ENCODE peak calls at places on chromosome 17, in ten cellular contexts. H is adrenal gland, S is fibroblast of lung, V is AG04450, Y is upper lobe of right lung, P is AG10803, A is dorsolateral prefrontal cortex, B is mammary epithelial cell, I is fibroblast of mammary gland, C is transverse colon. O is an unnamed sample.

GRCh38 chr17:49764559-49765180 is 739 bp upstream of the FAM117A start:
- DNase-seq in H (no peak), S (no peak), V (no peak), Y (no peak), P (no peak), A (no peak), B (no peak), I (no peak), C (no peak), O (no peak)

GRCh38 chr17:78242024-78242742 is 10.8 kb downstream of the TMEM235 start:
- DNase-seq in H (no peak), S (peak), V (no peak), Y (no peak), P (no peak), A (no peak), B (no peak), I (no peak), C (no peak), O (no peak)

GRCh38 chr17:77354721-77355455 is 214.1 kb downstream of the SEC14L1 start:
- DNase-seq in H (peak), S (peak), V (peak), Y (no peak), P (peak), A (peak), B (peak), I (peak), C (peak), O (peak)

GRCh38 chr17:12178644-12179330 is 158.1 kb downstream of the MAP2K4 start:
- DNase-seq in H (no peak), S (no peak), V (no peak), Y (no peak), P (no peak), A (no peak), B (no peak), I (no peak), C (no peak), O (no peak)

GRCh38 chr17:71055128-71055527 is 885.8 kb downstream of the KCNJ2 start:
- DNase-seq in H (no peak), S (peak), V (peak), Y (no peak), P (no peak), A (no peak), B (peak), I (peak), C (no peak), O (no peak)

GRCh38 chr17:12851901-12852435 is 62.7 kb downstream of the ARHGAP44 start:
- DNase-seq in H (no peak), S (no peak), V (no peak), Y (no peak), P (no peak), A (no peak), B (no peak), I (no peak), C (no peak), O (no peak)

GRCh38 chr17:1005361-1005946 is 8.5 kb downstream of the TIMM22 start:
- DNase-seq in H (peak), S (peak), V (no peak), Y (no peak), P (peak), A (peak), B (no peak), I (peak), C (peak), O (peak)

GRCh38 chr17:47099451-47099986 is 89.6 kb downstream of the CDC27 start:
- DNase-seq in H (no peak), S (no peak), V (no peak), Y (no peak), P (no peak), A (no peak), B (no peak), I (no peak), C (peak), O (no peak)

GRCh38 chr17:35423761-35424160 is 8.5 kb downstream of the SLFN12 start:
- DNase-seq in H (no peak), S (peak), V (no peak), Y (no peak), P (no peak), A (no peak), B (no peak), I (peak), C (no peak), O (no peak)

GRCh38 chr17:44006581-44007345 is 2.3 kb downstream of the NAGS start:
- DNase-seq in H (peak), S (peak), V (peak), Y (peak), P (peak), A (no peak), B (peak), I (peak), C (peak), O (peak)

GRCh38 chr17:75632428-75632827 is 806 bp upstream of the SMIM5 start:
- DNase-seq in H (no peak), S (no peak), V (no peak), Y (no peak), P (no peak), A (no peak), B (no peak), I (no peak), C (no peak), O (no peak)

GRCh38 chr17:80499536-80499935 is 23.1 kb upstream of the NPTX1 start:
- DNase-seq in H (no peak), S (no peak), V (no peak), Y (no peak), P (no peak), A (no peak), B (no peak), I (no peak), C (no peak), O (no peak)

GRCh38 chr17:1532836-1533602 is 16.6 kb upstream of the INPP5K start:
- DNase-seq in H (no peak), S (no peak), V (no peak), Y (no peak), P (no peak), A (no peak), B (no peak), I (no peak), C (no peak), O (no peak)

GRCh38 chr17:42248351-42249179 is 27.6 kb downstream of the STAT5B start:
- DNase-seq in H (peak), S (peak), V (peak), Y (no peak), P (peak), A (peak), B (no peak), I (peak), C (peak), O (peak)

GRCh38 chr17:5686246-5686645 is 101.9 kb upstream of the NLRP1 start:
- DNase-seq in H (no peak), S (no peak), V (no peak), Y (no peak), P (no peak), A (no peak), B (no peak), I (no peak), C (no peak), O (no peak)

GRCh38 chr17:76386966-76387765 is 2.8 kb downstream of the SPHK1 start:
- DNase-seq in H (no peak), S (no peak), V (no peak), Y (no peak), P (no peak), A (no peak), B (no peak), I (no peak), C (no peak), O (no peak)

GRCh38 chr17:41813039-41813680 is 356 bp downstream of the FKBP10 start:
- DNase-seq in H (no peak), S (no peak), V (no peak), Y (no peak), P (no peak), A (no peak), B (no peak), I (no peak), C (no peak), O (no peak)

GRCh38 chr17:56833023-56833811 is 503 bp downstream of the C17orf67 start:
- DNase-seq in H (peak), S (peak), V (peak), Y (peak), P (peak), A (peak), B (peak), I (peak), C (peak), O (peak)

GRCh38 chr17:48970224-48970623 is 1.8 kb upstream of the GIP start:
- DNase-seq in H (no peak), S (peak), V (no peak), Y (peak), P (peak), A (no peak), B (no peak), I (no peak), C (no peak), O (no peak)

GRCh38 chr17:43530303-43531081 is 15.6 kb downstream of the ETV4 start:
- DNase-seq in H (peak), S (peak), V (peak), Y (peak), P (peak), A (no peak), B (peak), I (peak), C (no peak), O (peak)

GRCh38 chr17:33284022-33284421 is 9.1 kb downstream of the ASIC2 start:
- DNase-seq in H (peak), S (peak), V (peak), Y (no peak), P (peak), A (no peak), B (peak), I (peak), C (peak), O (peak)

GRCh38 chr17:7132511-7133094 is 18.0 kb upstream of the ASGR2 start:
- DNase-seq in H (no peak), S (no peak), V (no peak), Y (peak), P (no peak), A (no peak), B (no peak), I (no peak), C (peak), O (no peak)

GRCh38 chr17:81978901-81979298 is 1.5 kb downstream of the ASPSCR1 start:
- DNase-seq in H (no peak), S (no peak), V (no peak), Y (no peak), P (no peak), A (no peak), B (no peak), I (no peak), C (no peak), O (no peak)

GRCh38 chr17:45246861-45247428 is 14.9 kb downstream of the SPATA32 start:
- DNase-seq in H (peak), S (peak), V (no peak), Y (peak), P (no peak), A (peak), B (no peak), I (no peak), C (no peak), O (no peak)

GRCh38 chr17:80559688-80560290 is 15.2 kb downstream of the RPTOR start:
- DNase-seq in H (no peak), S (peak), V (peak), Y (no peak), P (peak), A (no peak), B (no peak), I (peak), C (no peak), O (no peak)

GRCh38 chr17:77287432-77288068 is 146.8 kb downstream of the SEC14L1 start:
- DNase-seq in H (peak), S (peak), V (peak), Y (no peak), P (peak), A (peak), B (peak), I (peak), C (peak), O (no peak)

GRCh38 chr17:7862692-7863437 is 5.1 kb downstream of the CYB5D1 start:
- DNase-seq in H (peak), S (peak), V (no peak), Y (no peak), P (peak), A (peak), B (no peak), I (peak), C (peak), O (peak)

GRCh38 chr17:78179372-78179771 is 7.5 kb downstream of the TK1 start:
- DNase-seq in H (peak), S (peak), V (peak), Y (peak), P (peak), A (no peak), B (no peak), I (peak), C (no peak), O (peak)

GRCh38 chr17:78675316-78675616 is 98.1 kb upstream of the DNAH17 start:
- DNase-seq in H (no peak), S (no peak), V (no peak), Y (peak), P (no peak), A (no peak), B (no peak), I (no peak), C (no peak), O (no peak)

GRCh38 chr17:48541036-48541573 is 3.8 kb downstream of the HOXB2 start:
- DNase-seq in H (no peak), S (no peak), V (no peak), Y (no peak), P (no peak), A (no peak), B (peak), I (no peak), C (no peak), O (no peak)

GRCh38 chr17:83180264-83180995 is 101.0 kb downstream of the METRNL start:
- DNase-seq in H (no peak), S (no peak), V (no peak), Y (no peak), P (no peak), A (no peak), B (no peak), I (no peak), C (no peak), O (no peak)

DNA sequence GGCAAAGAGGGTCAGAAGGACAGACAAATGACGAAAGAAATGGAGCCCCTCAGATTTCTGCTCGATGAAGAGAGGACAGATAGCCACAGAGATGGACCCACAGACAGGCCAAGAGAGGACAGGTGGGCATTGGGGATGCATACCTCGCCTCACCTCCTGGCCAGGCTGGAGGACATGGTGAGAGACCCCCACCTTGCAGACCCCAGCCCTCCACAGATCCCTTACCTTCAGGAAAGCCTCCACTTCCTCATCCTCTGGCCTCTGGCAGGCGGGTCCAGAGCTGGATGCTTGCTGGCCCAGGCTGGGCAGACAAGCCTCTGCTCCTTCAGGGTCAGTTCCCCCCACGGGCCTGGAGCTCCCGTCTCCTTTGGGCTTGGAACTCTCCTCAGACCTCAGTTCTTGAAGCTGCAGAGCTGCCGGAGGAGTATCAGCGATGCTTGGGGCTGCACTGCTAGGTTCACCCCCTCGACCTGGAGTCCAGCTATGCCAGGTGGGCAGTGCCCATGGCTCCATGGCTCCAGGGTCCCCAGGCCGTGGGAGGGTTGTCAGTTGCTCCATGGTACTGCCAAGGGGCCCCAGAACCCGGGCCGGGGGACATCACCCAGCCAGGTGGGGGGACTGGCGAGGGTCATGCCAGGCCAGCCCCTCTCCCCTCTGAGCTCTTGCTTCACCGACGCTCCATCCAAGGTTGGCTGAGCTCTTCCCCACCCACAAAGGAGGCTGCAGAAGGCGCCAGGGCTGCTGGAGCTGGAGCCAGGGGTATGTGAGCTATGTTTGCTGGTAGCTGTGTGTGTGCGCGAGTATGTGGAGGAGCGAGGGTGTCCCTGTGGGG is 1.0 kb downstream of the TSPOAP1 start:
- DNase-seq in H (no peak), S (peak), V (no peak), Y (peak), P (no peak), A (peak), B (no peak), I (no peak), C (no peak), O (no peak)
- H3K4me3 ChIP-seq in H (no peak), S (no peak), V (no peak), Y (peak), P (no peak), A (peak), B (no peak), I (no peak), C (no peak), O (no peak)

DNA sequence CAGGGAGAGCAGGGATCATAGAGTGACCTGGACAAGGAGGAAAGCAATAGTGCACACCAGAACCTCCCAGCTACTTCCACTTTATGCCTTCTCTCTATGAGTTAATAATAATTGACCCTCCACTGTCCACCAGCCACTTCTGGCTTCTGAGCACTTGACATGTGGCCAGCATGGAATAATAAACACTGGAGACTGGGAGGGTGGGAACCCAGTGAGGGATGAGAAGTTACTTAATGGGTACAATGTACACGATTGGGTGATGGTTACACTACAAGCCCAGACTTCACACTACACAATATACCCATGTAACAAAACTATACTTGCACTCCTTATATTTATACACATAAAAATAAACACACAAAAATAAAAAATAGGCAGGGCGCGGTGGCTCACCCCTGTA is 11.4 kb downstream of the CDC42EP4 start:
- DNase-seq in H (no peak), S (no peak), V (no peak), Y (no peak), P (no peak), A (no peak), B (no peak), I (no peak), C (no peak), O (no peak)
- TF ChIP-seq CTCF in H (no peak), S (no peak), V (no peak), Y (no peak), P (no peak), A (no peak), B (no peak), I (no peak), C (no peak), O (no peak)

GRCh38 chr17:74357466-74357809 is 4.2 kb downstream of the BTBD17 start:
- DNase-seq in H (no peak), S (no peak), V (no peak), Y (no peak), P (no peak), A (no peak), B (no peak), I (no peak), C (no peak), O (no peak)
- H3K4me3 ChIP-seq in H (no peak), S (no peak), V (no peak), Y (no peak), P (no peak), A (no peak), B (no peak), I (no peak), C (no peak), O (no peak)

GRCh38 chr17:36647598-36647997 is 46.2 kb downstream of the MRM1 start:
- DNase-seq in H (no peak), S (no peak), V (no peak), Y (no peak), P (no peak), A (no peak), B (no peak), I (no peak), C (no peak), O (no peak)
- TF ChIP-seq CTCF in H (no peak), S (peak), V (peak), Y (no peak), P (no peak), A (no peak), B (peak), I (no peak), C (no peak), O (no peak)

GRCh38 chr17:58004060-58004459 is 3.0 kb downstream of the SRSF1 start:
- DNase-seq in H (no peak), S (no peak), V (no peak), Y (no peak), P (no peak), A (no peak), B (no peak), I (no peak), C (no peak), O (no peak)

GRCh38 chr17:58001461-58002124 is 5.5 kb downstream of the SRSF1 start:
- DNase-seq in H (no peak), S (no peak), V (no peak), Y (no peak), P (no peak), A (no peak), B (no peak), I (no peak), C (no peak), O (no peak)

GRCh38 chr17:58002558-58002957 is 4.5 kb downstream of the SRSF1 start:
- DNase-seq in H (no peak), S (no peak), V (no peak), Y (no peak), P (no peak), A (no peak), B (no peak), I (no peak), C (no peak), O (no peak)

GRCh38 chr17:58002154-58002553 is 4.9 kb downstream of the SRSF1 start:
- DNase-seq in H (no peak), S (no peak), V (no peak), Y (no peak), P (no peak), A (no peak), B (no peak), I (no peak), C (no peak), O (no peak)

DNA sequence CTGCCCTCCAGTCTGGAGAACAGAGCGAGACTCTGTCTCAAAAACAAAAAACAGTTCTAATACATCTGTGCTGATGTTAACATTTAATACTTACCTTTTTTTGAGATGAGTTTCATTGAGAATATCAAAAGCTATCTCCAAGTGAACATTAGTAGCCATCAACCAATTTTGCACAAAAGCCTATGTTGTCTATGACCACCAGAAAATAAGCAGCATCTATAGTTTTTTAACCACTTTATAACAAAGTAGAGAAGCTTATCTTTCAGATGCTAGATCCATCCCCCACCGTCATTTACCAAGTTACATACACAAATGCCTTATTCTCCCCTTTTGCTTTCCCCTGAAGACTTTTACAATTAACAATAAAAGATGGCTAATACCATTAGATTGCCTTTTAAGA is 4.1 kb downstream of the SRSF1 start:
- DNase-seq in H (no peak), S (no peak), V (no peak), Y (no peak), P (no peak), A (no peak), B (no peak), I (no peak), C (no peak), O (no peak)
- H3K4me3 ChIP-seq in H (no peak), S (no peak), V (no peak), Y (no peak), P (no peak), A (no peak), B (no peak), I (no peak), C (no peak), O (no peak)

GRCh38 chr17:40023590-40024292 is 8.5 kb downstream of the CSF3 start:
- DNase-seq in H (peak), S (no peak), V (no peak), Y (peak), P (no peak), A (no peak), B (no peak), I (peak), C (peak), O (peak)
- TF ChIP-seq CTCF in H (no peak), S (no peak), V (no peak), Y (no peak), P (no peak), A (no peak), B (no peak), I (no peak), C (no peak), O (no peak)

GRCh38 chr17:59963738-59964454 is 644 bp downstream of the RNFT1 start:
- DNase-seq in H (peak), S (peak), V (peak), Y (no peak), P (peak), A (peak), B (peak), I (peak), C (peak), O (peak)
- H3K4me3 ChIP-seq in H (peak), S (peak), V (peak), Y (peak), P (peak), A (peak), B (peak), I (peak), C (peak), O (peak)

GRCh38 chr17:4116516-4116915 is 26.3 kb downstream of the ZZEF1 start:
- DNase-seq in H (no peak), S (no peak), V (no peak), Y (no peak), P (no peak), A (no peak), B (no peak), I (no peak), C (no peak), O (no peak)
- TF ChIP-seq CTCF in H (no peak), S (no peak), V (no peak), Y (no peak), P (no peak), A (no peak), B (no peak), I (no peak), C (no peak), O (no peak)